ENCODE peak calls at places on chromosomes 16 and 17, in six cellular contexts. P is tibial nerve; A is WTC11; T is activated CD8-positive, alpha-beta T cell treated with anti-CD3 and anti-CD28 coated beads for 36 hours; H is lung; V is HFFc6. Y is an unnamed sample.

GRCh38 chr16:29849505-29849904 is 13.5 kb downstream of the CDIPT start:
- DNase-seq in P (no peak), A (no peak), T (no peak), H (no peak), V (no peak), Y (no peak)

GRCh38 chr17:82935944-82936767 is 96.3 kb upstream of the ZNF750 start:
- DNase-seq in P (no peak), A (peak; percentile 6), T (no peak), H (no peak), V (no peak), Y (no peak)

GRCh38 chr17:78486228-78486802 is 90.9 kb downstream of the DNAH17 start:
- DNase-seq in P (no peak), A (no peak), T (no peak), H (no peak), V (no peak), Y (no peak)

GRCh38 chr16:48123104-48123788 is 32.5 kb downstream of the ABCC12 start:
- DNase-seq in P (no peak), A (no peak), T (peak; percentile 66), H (peak; percentile 30), V (peak; percentile 98), Y (no peak)

GRCh38 chr17:63221941-63222340 is 224.2 kb downstream of the CYB561 start:
- DNase-seq in P (no peak), A (no peak), T (no peak), H (no peak), V (no peak), Y (no peak)

GRCh38 chr16:77359065-77359502 is 75.8 kb downstream of the ADAMTS18 start:
- DNase-seq in P (no peak), A (no peak), T (no peak), H (no peak), V (no peak), Y (no peak)

GRCh38 chr17:68446626-68447041 is 10.7 kb downstream of the WIPI1 start:
- DNase-seq in P (no peak), A (no peak), T (no peak), H (no peak), V (no peak), Y (no peak)

GRCh38 chr16:67236551-67237395 is 9.8 kb downstream of the TMEM208 start:
- DNase-seq in P (no peak), A (peak; percentile 96), T (peak; percentile 89), H (no peak), V (peak; percentile 42), Y (peak; percentile 42)

GRCh38 chr16:4410335-4411075 is 5.9 kb downstream of the CORO7 start:
- DNase-seq in P (peak; percentile 69), A (no peak), T (no peak), H (no peak), V (peak; percentile 93), Y (no peak)

GRCh38 chr16:12215302-12216105 is 239.0 kb downstream of the SNX29 start:
- DNase-seq in P (no peak), A (peak; percentile 61), T (no peak), H (no peak), V (no peak), Y (no peak)
- TF ChIP-seq CTCF in P (no peak), A (peak; percentile 52), T (no peak), H (no peak), V (peak; percentile 57), Y (peak; percentile 50)

GRCh38 chr16:1825864-1826690 is 548 bp downstream of the HAGH start:
- DNase-seq in P (no peak), A (peak; percentile 60), T (peak; percentile 72), H (no peak), V (peak; percentile 6), Y (peak; percentile 21)

GRCh38 chr16:1821861-1822611 is 4.6 kb downstream of the HAGH start:
- DNase-seq in P (no peak), A (no peak), T (no peak), H (no peak), V (no peak), Y (no peak)

GRCh38 chr16:1822801-1823200 is 3.8 kb downstream of the HAGH start:
- DNase-seq in P (no peak), A (no peak), T (no peak), H (no peak), V (no peak), Y (no peak)

GRCh38 chr16:1825381-1825863 is 1.2 kb downstream of the HAGH start:
- DNase-seq in P (no peak), A (no peak), T (no peak), H (no peak), V (no peak), Y (no peak)

DNA sequence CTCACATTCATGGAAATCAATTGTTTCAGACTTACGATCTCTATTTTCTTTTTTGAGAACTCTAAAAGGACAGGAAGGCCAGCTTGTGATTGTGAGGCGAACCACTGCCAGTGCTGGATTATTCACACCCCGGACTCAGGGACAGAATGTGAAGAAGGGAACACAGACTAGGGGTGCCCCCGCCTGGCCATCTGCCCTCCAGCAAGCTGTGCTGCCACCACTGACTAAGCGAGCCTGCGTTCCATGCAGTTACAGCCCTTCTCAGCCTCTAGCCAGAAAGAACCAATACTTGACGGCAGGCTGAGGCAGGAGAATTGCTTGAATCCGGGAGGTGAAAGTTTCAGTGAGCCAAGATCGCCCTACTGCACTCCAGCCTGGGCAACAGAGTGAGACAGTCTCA is 2.8 kb downstream of the HAGH start:
- DNase-seq in P (no peak), A (peak; percentile 67), T (peak; percentile 49), H (no peak), V (peak; percentile 64), Y (no peak)
- TF ChIP-seq CTCF in P (no peak), A (no peak), T (no peak), H (no peak), V (peak; percentile 60), Y (no peak)

DNA sequence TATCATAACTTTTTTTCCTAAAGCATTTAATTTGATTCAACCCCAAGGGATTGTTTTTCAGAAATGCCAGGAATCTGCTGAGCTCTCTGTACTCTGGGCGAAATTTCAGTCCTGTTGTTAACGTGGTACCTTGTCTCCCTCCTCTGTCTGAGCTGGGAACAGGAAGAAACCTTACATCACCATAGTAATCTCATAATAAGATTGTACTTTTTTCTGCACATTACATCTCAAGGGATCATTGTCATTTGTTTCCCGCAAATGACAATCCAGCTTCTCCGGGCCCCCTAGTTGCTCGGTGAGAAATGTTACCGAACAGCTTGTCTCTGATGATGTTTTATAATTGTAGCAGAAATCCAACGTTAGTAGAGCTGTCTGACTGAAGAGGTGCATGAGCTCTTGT is 152.7 kb upstream of the ERCC4 start:
- DNase-seq in P (no peak), A (no peak), T (no peak), H (no peak), V (no peak), Y (no peak)
- TF ChIP-seq CTCF in P (no peak), A (no peak), T (no peak), H (no peak), V (no peak), Y (peak; percentile 71)

GRCh38 chr17:42508426-42509164 is 27.4 kb upstream of the NAGLU start:
- DNase-seq in P (no peak), A (no peak), T (no peak), H (no peak), V (no peak), Y (no peak)
- TF ChIP-seq CTCF in P (no peak), A (no peak), T (no peak), H (no peak), V (no peak), Y (no peak)

DNA sequence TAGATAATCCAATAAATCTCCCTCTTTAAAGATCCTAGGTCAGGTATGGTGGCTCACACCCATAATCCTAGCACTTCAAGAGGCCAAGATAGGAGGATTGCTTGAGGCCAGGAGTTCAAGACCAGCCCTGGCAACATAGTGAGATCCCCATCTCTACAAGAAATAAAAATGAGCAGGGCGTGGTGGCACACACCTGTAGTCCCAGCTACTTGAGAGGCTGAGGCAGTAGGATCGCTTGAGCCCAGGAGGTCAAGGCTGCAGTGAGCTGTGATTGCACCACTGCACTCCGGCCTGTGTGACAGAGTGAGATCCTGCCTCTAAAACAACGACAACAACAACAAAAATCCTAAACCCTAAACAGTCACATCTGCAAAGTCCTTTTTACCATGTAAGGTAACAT is 2.0 kb upstream of the CCL22 start:
- DNase-seq in P (no peak), A (no peak), T (no peak), H (no peak), V (no peak), Y (no peak)
- TF ChIP-seq CTCF in P (no peak), A (no peak), T (no peak), H (no peak), V (no peak), Y (no peak)

Y was measured in neural crest cell.